ENCODE peak calls at places on chromosomes 16 and 17, in eight cellular contexts. One of them, this sample, is unnamed.

GRCh38 chr17:28643979-28644781 is 778 bp downstream of the BLTP2 start:
- DNase-seq in cardiac muscle cell: peak; percentile 63
- DNase-seq in esophagus squamous epithelium: no peak
- DNase-seq in endothelial cell of umbilical vein: peak; percentile 31
- DNase-seq in stimulated activated CD8-positive, alpha-beta memory T cell treated with anti-CD3 and anti-CD28 coated beads, Interleukin-7, amount 100 ng/mL, for 1 hour: no peak
- DNase-seq in left colon: peak; percentile 53
- DNase-seq in T-helper 1 cell: peak; percentile 8
- DNase-seq in GM12891: peak; percentile 43
- DNase-seq in this sample: no peak

GRCh38 chr16:1305823-1306222 is 3.6 kb upstream of the UBE2I start:
- DNase-seq in GM12891: no peak
- DNase-seq in T-helper 1 cell: no peak
- DNase-seq in esophagus squamous epithelium: no peak
- DNase-seq in endothelial cell of umbilical vein: no peak
- DNase-seq in left colon: no peak
- DNase-seq in stimulated activated CD8-positive, alpha-beta memory T cell treated with anti-CD3 and anti-CD28 coated beads, Interleukin-7, amount 100 ng/mL, for 1 hour: no peak
- DNase-seq in cardiac muscle cell: no peak
- DNase-seq in this sample: no peak

GRCh38 chr16:50137268-50137667 is 15.8 kb upstream of the TENT4B start:
- DNase-seq in T-helper 1 cell: no peak
- DNase-seq in stimulated activated CD8-positive, alpha-beta memory T cell treated with anti-CD3 and anti-CD28 coated beads, Interleukin-7, amount 100 ng/mL, for 1 hour: no peak
- DNase-seq in esophagus squamous epithelium: no peak
- DNase-seq in GM12891: no peak
- DNase-seq in endothelial cell of umbilical vein: no peak
- DNase-seq in cardiac muscle cell: no peak
- DNase-seq in left colon: no peak
- DNase-seq in this sample: no peak

GRCh38 chr17:39648876-39649430 is 12.0 kb downstream of the STARD3 start:
- DNase-seq in T-helper 1 cell: no peak
- DNase-seq in stimulated activated CD8-positive, alpha-beta memory T cell treated with anti-CD3 and anti-CD28 coated beads, Interleukin-7, amount 100 ng/mL, for 1 hour: no peak
- DNase-seq in GM12891: no peak
- DNase-seq in esophagus squamous epithelium: no peak
- DNase-seq in endothelial cell of umbilical vein: no peak
- DNase-seq in left colon: no peak
- DNase-seq in cardiac muscle cell: peak; percentile 69
- DNase-seq in this sample: no peak

GRCh38 chr17:61416211-61416539 is 16.5 kb downstream of the TBX2 start:
- DNase-seq in stimulated activated CD8-positive, alpha-beta memory T cell treated with anti-CD3 and anti-CD28 coated beads, Interleukin-7, amount 100 ng/mL, for 1 hour: no peak
- DNase-seq in left colon: no peak
- DNase-seq in endothelial cell of umbilical vein: no peak
- DNase-seq in T-helper 1 cell: no peak
- DNase-seq in cardiac muscle cell: no peak
- DNase-seq in esophagus squamous epithelium: no peak
- DNase-seq in GM12891: no peak
- DNase-seq in this sample: no peak

GRCh38 chr17:34384822-34385605 is 22.0 kb upstream of the CCL1 start:
- DNase-seq in GM12891: no peak
- DNase-seq in T-helper 1 cell: no peak
- DNase-seq in endothelial cell of umbilical vein: peak; percentile 4
- DNase-seq in cardiac muscle cell: no peak
- DNase-seq in stimulated activated CD8-positive, alpha-beta memory T cell treated with anti-CD3 and anti-CD28 coated beads, Interleukin-7, amount 100 ng/mL, for 1 hour: no peak
- DNase-seq in esophagus squamous epithelium: no peak
- DNase-seq in left colon: no peak
- DNase-seq in this sample: no peak

GRCh38 chr16:11585460-11586374 is 1.0 kb downstream of the LITAF start:
- DNase-seq in esophagus squamous epithelium: no peak
- DNase-seq in left colon: no peak
- DNase-seq in stimulated activated CD8-positive, alpha-beta memory T cell treated with anti-CD3 and anti-CD28 coated beads, Interleukin-7, amount 100 ng/mL, for 1 hour: no peak
- DNase-seq in cardiac muscle cell: no peak
- DNase-seq in T-helper 1 cell: no peak
- DNase-seq in endothelial cell of umbilical vein: no peak
- DNase-seq in GM12891: no peak
- DNase-seq in this sample: peak; percentile 24

GRCh38 chr16:12089492-12090161 is 113.1 kb downstream of the SNX29 start:
- DNase-seq in T-helper 1 cell: no peak
- DNase-seq in left colon: peak; percentile 36
- DNase-seq in GM12891: peak; percentile 57
- DNase-seq in stimulated activated CD8-positive, alpha-beta memory T cell treated with anti-CD3 and anti-CD28 coated beads, Interleukin-7, amount 100 ng/mL, for 1 hour: no peak
- DNase-seq in cardiac muscle cell: peak; percentile 74
- DNase-seq in endothelial cell of umbilical vein: peak; percentile 73
- DNase-seq in esophagus squamous epithelium: no peak
- DNase-seq in this sample: no peak

GRCh38 chr17:46072998-46073397 is 73.9 kb downstream of the STH start:
- DNase-seq in cardiac muscle cell: peak; percentile 70
- DNase-seq in T-helper 1 cell: no peak
- DNase-seq in esophagus squamous epithelium: no peak
- DNase-seq in stimulated activated CD8-positive, alpha-beta memory T cell treated with anti-CD3 and anti-CD28 coated beads, Interleukin-7, amount 100 ng/mL, for 1 hour: no peak
- DNase-seq in GM12891: no peak
- DNase-seq in left colon: no peak
- DNase-seq in endothelial cell of umbilical vein: no peak
- DNase-seq in this sample: no peak

GRCh38 chr17:2064980-2065785 is 10.3 kb downstream of the HIC1 start:
- DNase-seq in cardiac muscle cell: peak; percentile 84
- DNase-seq in stimulated activated CD8-positive, alpha-beta memory T cell treated with anti-CD3 and anti-CD28 coated beads, Interleukin-7, amount 100 ng/mL, for 1 hour: no peak
- DNase-seq in endothelial cell of umbilical vein: peak; percentile 79
- DNase-seq in T-helper 1 cell: no peak
- DNase-seq in GM12891: peak; percentile 59
- DNase-seq in left colon: no peak
- DNase-seq in esophagus squamous epithelium: no peak
- DNase-seq in this sample: peak; percentile 41

GRCh38 chr17:41530062-41531048 is 2.2 kb upstream of the KRT19 start:
- DNase-seq in endothelial cell of umbilical vein: peak; percentile 90
- DNase-seq in T-helper 1 cell: no peak
- DNase-seq in cardiac muscle cell: peak; percentile 91
- DNase-seq in esophagus squamous epithelium: no peak
- DNase-seq in stimulated activated CD8-positive, alpha-beta memory T cell treated with anti-CD3 and anti-CD28 coated beads, Interleukin-7, amount 100 ng/mL, for 1 hour: no peak
- DNase-seq in left colon: peak; percentile 70
- DNase-seq in GM12891: no peak
- DNase-seq in this sample: no peak

GRCh38 chr16:89357460-89357859 is 132.9 kb downstream of the ANKRD11 start:
- DNase-seq in GM12891: no peak
- DNase-seq in left colon: no peak
- DNase-seq in endothelial cell of umbilical vein: no peak
- DNase-seq in T-helper 1 cell: no peak
- DNase-seq in stimulated activated CD8-positive, alpha-beta memory T cell treated with anti-CD3 and anti-CD28 coated beads, Interleukin-7, amount 100 ng/mL, for 1 hour: no peak
- DNase-seq in esophagus squamous epithelium: no peak
- DNase-seq in cardiac muscle cell: no peak
- DNase-seq in this sample: no peak

GRCh38 chr17:73030501-73030911 is 62.0 kb downstream of the SLC39A11 start:
- DNase-seq in cardiac muscle cell: peak; percentile 57
- DNase-seq in stimulated activated CD8-positive, alpha-beta memory T cell treated with anti-CD3 and anti-CD28 coated beads, Interleukin-7, amount 100 ng/mL, for 1 hour: no peak
- DNase-seq in GM12891: no peak
- DNase-seq in esophagus squamous epithelium: no peak
- DNase-seq in endothelial cell of umbilical vein: no peak
- DNase-seq in T-helper 1 cell: no peak
- DNase-seq in left colon: no peak
- DNase-seq in this sample: no peak

GRCh38 chr16:86396318-86396882 is 113.9 kb upstream of the FOXF1 start:
- DNase-seq in T-helper 1 cell: no peak
- DNase-seq in esophagus squamous epithelium: no peak
- DNase-seq in left colon: peak; percentile 53
- DNase-seq in cardiac muscle cell: peak; percentile 89
- DNase-seq in GM12891: no peak
- DNase-seq in endothelial cell of umbilical vein: no peak
- DNase-seq in stimulated activated CD8-positive, alpha-beta memory T cell treated with anti-CD3 and anti-CD28 coated beads, Interleukin-7, amount 100 ng/mL, for 1 hour: no peak
- DNase-seq in this sample: no peak

GRCh38 chr17:67393809-67394418 is 16.8 kb downstream of the PITPNC1 start:
- DNase-seq in stimulated activated CD8-positive, alpha-beta memory T cell treated with anti-CD3 and anti-CD28 coated beads, Interleukin-7, amount 100 ng/mL, for 1 hour: no peak
- DNase-seq in GM12891: no peak
- DNase-seq in left colon: no peak
- DNase-seq in endothelial cell of umbilical vein: no peak
- DNase-seq in cardiac muscle cell: no peak
- DNase-seq in T-helper 1 cell: no peak
- DNase-seq in esophagus squamous epithelium: no peak
- DNase-seq in this sample: no peak

GRCh38 chr16:57049678-57050077 is 42.7 kb upstream of the CPNE2 start:
- DNase-seq in esophagus squamous epithelium: no peak
- DNase-seq in endothelial cell of umbilical vein: no peak
- DNase-seq in cardiac muscle cell: no peak
- DNase-seq in T-helper 1 cell: no peak
- DNase-seq in stimulated activated CD8-positive, alpha-beta memory T cell treated with anti-CD3 and anti-CD28 coated beads, Interleukin-7, amount 100 ng/mL, for 1 hour: no peak
- DNase-seq in GM12891: peak; percentile 54
- DNase-seq in left colon: no peak
- DNase-seq in this sample: no peak

GRCh38 chr17:6577686-6578263 is 21.4 kb upstream of the PITPNM3 start:
- DNase-seq in cardiac muscle cell: no peak
- DNase-seq in endothelial cell of umbilical vein: no peak
- DNase-seq in left colon: peak; percentile 79
- DNase-seq in stimulated activated CD8-positive, alpha-beta memory T cell treated with anti-CD3 and anti-CD28 coated beads, Interleukin-7, amount 100 ng/mL, for 1 hour: no peak
- DNase-seq in GM12891: no peak
- DNase-seq in esophagus squamous epithelium: no peak
- DNase-seq in T-helper 1 cell: no peak
- DNase-seq in this sample: no peak

GRCh38 chr17:39782481-39782880 is 44.7 kb downstream of the GRB7 start:
- DNase-seq in GM12891: no peak
- DNase-seq in endothelial cell of umbilical vein: peak; percentile 3
- DNase-seq in stimulated activated CD8-positive, alpha-beta memory T cell treated with anti-CD3 and anti-CD28 coated beads, Interleukin-7, amount 100 ng/mL, for 1 hour: no peak
- DNase-seq in cardiac muscle cell: peak; percentile 88
- DNase-seq in T-helper 1 cell: no peak
- DNase-seq in left colon: no peak
- DNase-seq in esophagus squamous epithelium: no peak
- DNase-seq in this sample: no peak

GRCh38 chr17:71184716-71185115 is 936.1 kb upstream of the SOX9 start:
- DNase-seq in GM12891: no peak
- DNase-seq in endothelial cell of umbilical vein: no peak
- DNase-seq in stimulated activated CD8-positive, alpha-beta memory T cell treated with anti-CD3 and anti-CD28 coated beads, Interleukin-7, amount 100 ng/mL, for 1 hour: no peak
- DNase-seq in esophagus squamous epithelium: no peak
- DNase-seq in T-helper 1 cell: no peak
- DNase-seq in left colon: no peak
- DNase-seq in cardiac muscle cell: no peak
- DNase-seq in this sample: no peak

GRCh38 chr17:80111702-80112470 is 10.5 kb downstream of the GAA start:
- DNase-seq in stimulated activated CD8-positive, alpha-beta memory T cell treated with anti-CD3 and anti-CD28 coated beads, Interleukin-7, amount 100 ng/mL, for 1 hour: no peak
- DNase-seq in esophagus squamous epithelium: no peak
- DNase-seq in endothelial cell of umbilical vein: no peak
- DNase-seq in left colon: no peak
- DNase-seq in cardiac muscle cell: no peak
- DNase-seq in GM12891: no peak
- DNase-seq in T-helper 1 cell: no peak
- DNase-seq in this sample: no peak

GRCh38 chr16:11511801-11512200 is 74.9 kb downstream of the LITAF start:
- DNase-seq in cardiac muscle cell: no peak
- DNase-seq in left colon: no peak
- DNase-seq in esophagus squamous epithelium: no peak
- DNase-seq in endothelial cell of umbilical vein: no peak
- DNase-seq in T-helper 1 cell: no peak
- DNase-seq in stimulated activated CD8-positive, alpha-beta memory T cell treated with anti-CD3 and anti-CD28 coated beads, Interleukin-7, amount 100 ng/mL, for 1 hour: no peak
- DNase-seq in GM12891: no peak
- DNase-seq in this sample: no peak

GRCh38 chr16:10206865-10207264 is 24.6 kb upstream of the GRIN2A start:
- DNase-seq in cardiac muscle cell: no peak
- DNase-seq in stimulated activated CD8-positive, alpha-beta memory T cell treated with anti-CD3 and anti-CD28 coated beads, Interleukin-7, amount 100 ng/mL, for 1 hour: no peak
- DNase-seq in endothelial cell of umbilical vein: no peak
- DNase-seq in esophagus squamous epithelium: no peak
- DNase-seq in left colon: no peak
- DNase-seq in T-helper 1 cell: no peak
- DNase-seq in GM12891: no peak
- DNase-seq in this sample: no peak